ENCODE peak calls at places on chromosomes 13 and 19, in eight cellular contexts. W is mesothelial cell of epicardium, P is spleen, I is tibial artery, B is left ventricle myocardium inferior, K is progenitor cell of endocrine pancreas, X is heart right ventricle, M is nephron progenitor cell. G is an unnamed sample.

GRCh38 chr13:94343243-94343585 is 136.3 kb downstream of the DCT start:
- DNase-seq in W (no peak), P (no peak), I (peak), B (no peak), K (no peak), X (no peak), M (no peak), G (no peak)

GRCh38 chr19:15463865-15464371 is 426 bp downstream of the RASAL3 start:
- DNase-seq in W (no peak), P (peak), I (no peak), B (no peak), K (no peak), X (no peak), M (no peak), G (no peak)

GRCh38 chr19:38145627-38146026 is 78.4 kb downstream of the DPF1 start:
- DNase-seq in W (no peak), P (no peak), I (peak), B (no peak), K (no peak), X (no peak), M (no peak), G (no peak)

GRCh38 chr19:16078311-16078758 is 2.0 kb downstream of the TPM4 start:
- DNase-seq in W (no peak), P (peak), I (peak), B (no peak), K (no peak), X (no peak), M (no peak), G (no peak)

GRCh38 chr19:53037101-53038097 is 7.1 kb upstream of the ERVV-2 start:
- DNase-seq in W (peak), P (peak), I (no peak), B (peak), K (peak), X (peak), M (peak), G (no peak)

GRCh38 chr13:52808842-52809219 is 39.6 kb downstream of the PCDH8 start:
- DNase-seq in W (no peak), P (no peak), I (no peak), B (no peak), K (no peak), X (no peak), M (no peak), G (no peak)

GRCh38 chr19:40691421-40692211 is 1.2 kb upstream of the NUMBL start:
- DNase-seq in W (no peak), P (peak), I (no peak), B (no peak), K (no peak), X (no peak), M (peak), G (no peak)

GRCh38 chr19:6276447-6276846 is 3.3 kb downstream of the MLLT1 start:
- DNase-seq in W (no peak), P (no peak), I (peak), B (peak), K (no peak), X (peak), M (no peak), G (no peak)

DNA sequence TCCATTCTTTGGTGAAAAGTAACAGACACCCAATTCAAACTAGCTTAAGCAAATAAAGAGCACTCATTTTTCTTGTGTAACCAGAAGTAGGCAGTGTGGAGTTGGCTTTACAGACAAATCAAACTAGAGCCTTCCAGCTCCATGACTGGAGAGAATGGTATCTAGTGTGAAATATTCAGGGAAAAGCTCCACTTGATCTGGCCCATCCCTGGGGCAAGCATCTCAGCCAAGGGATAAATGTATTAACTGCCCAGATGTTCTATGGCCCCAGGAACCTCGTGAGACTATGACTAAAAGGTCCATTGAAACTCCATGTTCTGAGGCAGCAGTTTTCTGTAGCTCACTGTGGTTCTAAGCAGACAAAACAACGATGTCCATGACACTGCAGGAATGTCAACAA is 49.9 kb downstream of the TBC1D4 start:
- DNase-seq in W (no peak), P (no peak), I (no peak), B (no peak), K (no peak), X (no peak), M (no peak), G (no peak)
- TF ChIP-seq CTCF in W (no peak), P (no peak), I (no peak), B (no peak), K (no peak), X (no peak), M (no peak), G (no peak)

GRCh38 chr13:96229356-96229755 is 139.4 kb downstream of the HS6ST3 start:
- DNase-seq in W (no peak), P (no peak), I (no peak), B (no peak), K (no peak), X (no peak), M (no peak), G (no peak)
- TF ChIP-seq CTCF in W (peak), P (no peak), I (no peak), B (peak), K (peak), X (peak), M (peak), G (peak)

DNA sequence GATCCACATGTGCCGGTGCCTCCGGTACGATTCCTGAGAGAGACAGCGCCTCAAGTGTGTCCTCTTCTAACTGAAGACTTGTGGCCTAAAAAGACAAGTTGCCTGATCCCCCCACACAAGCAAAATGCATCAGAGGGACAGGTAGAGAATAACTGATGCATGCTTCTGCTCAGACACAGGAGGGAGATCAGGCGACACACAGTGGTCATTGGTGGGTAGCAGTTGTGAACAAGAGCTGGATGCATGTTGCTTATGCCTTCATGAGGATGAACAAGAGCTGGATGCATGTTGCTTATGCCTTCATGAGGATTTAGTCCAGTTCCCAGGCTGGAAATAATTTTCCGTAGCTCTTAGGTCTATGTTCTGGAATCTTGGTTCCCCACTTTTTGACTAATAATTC is 505.6 kb downstream of the MYO16 start:
- DNase-seq in W (no peak), P (no peak), I (no peak), B (no peak), K (no peak), X (no peak), M (no peak), G (no peak)
- TF ChIP-seq CTCF in W (no peak), P (no peak), I (no peak), B (no peak), K (peak), X (no peak), M (no peak), G (no peak)

GRCh38 chr13:101474419-101474957 is 22.0 kb downstream of the ITGBL1 start:
- DNase-seq in W (peak), P (no peak), I (peak), B (no peak), K (no peak), X (no peak), M (peak), G (no peak)
- TF ChIP-seq CTCF in W (no peak), P (no peak), I (peak), B (peak), K (peak), X (no peak), M (peak), G (peak)

GRCh38 chr19:17530586-17530985 is 19.1 kb downstream of the PGLS start:
- DNase-seq in W (no peak), P (no peak), I (no peak), B (no peak), K (no peak), X (no peak), M (no peak), G (no peak)
- TF ChIP-seq CTCF in W (no peak), P (no peak), I (no peak), B (no peak), K (no peak), X (no peak), M (no peak), G (no peak)

G was measured in heart left ventricle.